ENCODE peak calls at places on chromosomes 11 and 22, in nine cellular contexts. One of them, this sample, is unnamed.

GRCh38 chr11:64677441-64678023 is 45.5 kb downstream of the NRXN2 start:
- DNase-seq in HT-29: no peak
- DNase-seq in activated CD4-positive, alpha-beta T cell treated with anti-CD3 and anti-CD28 coated beads, Interleukin-2, amount 50 U/mL, for 4 hours: no peak
- DNase-seq in GM23248: no peak
- DNase-seq in pulmonary artery endothelial cell: no peak
- DNase-seq in amniotic stem cell: no peak
- DNase-seq in activated CD8-positive, alpha-beta memory T cell treated with anti-CD3 and anti-CD28 coated beads, Interleukin-2, amount 50 U/mL, for 48 hours: no peak
- DNase-seq in NCI-H187: no peak
- DNase-seq in nephron progenitor cell: no peak
- DNase-seq in this sample: no peak

GRCh38 chr11:93543292-93543977 is at the start of gene SMCO4:
- DNase-seq in HT-29: peak
- DNase-seq in nephron progenitor cell: peak
- DNase-seq in pulmonary artery endothelial cell: peak
- DNase-seq in GM23248: peak
- DNase-seq in NCI-H187: peak
- DNase-seq in activated CD4-positive, alpha-beta T cell treated with anti-CD3 and anti-CD28 coated beads, Interleukin-2, amount 50 U/mL, for 4 hours: peak
- DNase-seq in activated CD8-positive, alpha-beta memory T cell treated with anti-CD3 and anti-CD28 coated beads, Interleukin-2, amount 50 U/mL, for 48 hours: peak
- DNase-seq in amniotic stem cell: peak
- DNase-seq in this sample: peak

GRCh38 chr11:118628432-118628831 is 21.0 kb downstream of the PHLDB1 start:
- DNase-seq in pulmonary artery endothelial cell: no peak
- DNase-seq in NCI-H187: no peak
- DNase-seq in HT-29: no peak
- DNase-seq in activated CD4-positive, alpha-beta T cell treated with anti-CD3 and anti-CD28 coated beads, Interleukin-2, amount 50 U/mL, for 4 hours: no peak
- DNase-seq in amniotic stem cell: no peak
- DNase-seq in activated CD8-positive, alpha-beta memory T cell treated with anti-CD3 and anti-CD28 coated beads, Interleukin-2, amount 50 U/mL, for 48 hours: no peak
- DNase-seq in nephron progenitor cell: no peak
- DNase-seq in GM23248: no peak
- DNase-seq in this sample: no peak

GRCh38 chr11:99632969-99633368 is 612.2 kb downstream of the CNTN5 start:
- DNase-seq in HT-29: no peak
- DNase-seq in NCI-H187: no peak
- DNase-seq in activated CD4-positive, alpha-beta T cell treated with anti-CD3 and anti-CD28 coated beads, Interleukin-2, amount 50 U/mL, for 4 hours: no peak
- DNase-seq in GM23248: no peak
- DNase-seq in pulmonary artery endothelial cell: no peak
- DNase-seq in activated CD8-positive, alpha-beta memory T cell treated with anti-CD3 and anti-CD28 coated beads, Interleukin-2, amount 50 U/mL, for 48 hours: no peak
- DNase-seq in nephron progenitor cell: no peak
- DNase-seq in amniotic stem cell: no peak
- DNase-seq in this sample: no peak

GRCh38 chr22:11066458-11067285 is 4461.3 kb upstream of the OR11H1 start:
- DNase-seq in pulmonary artery endothelial cell: no peak
- DNase-seq in nephron progenitor cell: no peak
- DNase-seq in NCI-H187: no peak
- DNase-seq in GM23248: no peak
- DNase-seq in activated CD8-positive, alpha-beta memory T cell treated with anti-CD3 and anti-CD28 coated beads, Interleukin-2, amount 50 U/mL, for 48 hours: no peak
- DNase-seq in amniotic stem cell: no peak
- DNase-seq in activated CD4-positive, alpha-beta T cell treated with anti-CD3 and anti-CD28 coated beads, Interleukin-2, amount 50 U/mL, for 4 hours: no peak
- DNase-seq in HT-29: no peak
- DNase-seq in this sample: peak

GRCh38 chr11:117523680-117524079 is 196.0 kb downstream of the CEP164 start:
- DNase-seq in activated CD8-positive, alpha-beta memory T cell treated with anti-CD3 and anti-CD28 coated beads, Interleukin-2, amount 50 U/mL, for 48 hours: no peak
- DNase-seq in GM23248: peak
- DNase-seq in activated CD4-positive, alpha-beta T cell treated with anti-CD3 and anti-CD28 coated beads, Interleukin-2, amount 50 U/mL, for 4 hours: no peak
- DNase-seq in NCI-H187: no peak
- DNase-seq in pulmonary artery endothelial cell: no peak
- DNase-seq in nephron progenitor cell: no peak
- DNase-seq in HT-29: no peak
- DNase-seq in amniotic stem cell: no peak
- DNase-seq in this sample: no peak

GRCh38 chr11:24267015-24267414 is 229.8 kb upstream of the LUZP2 start:
- DNase-seq in activated CD4-positive, alpha-beta T cell treated with anti-CD3 and anti-CD28 coated beads, Interleukin-2, amount 50 U/mL, for 4 hours: no peak
- DNase-seq in pulmonary artery endothelial cell: no peak
- DNase-seq in nephron progenitor cell: no peak
- DNase-seq in GM23248: no peak
- DNase-seq in HT-29: no peak
- DNase-seq in NCI-H187: no peak
- DNase-seq in activated CD8-positive, alpha-beta memory T cell treated with anti-CD3 and anti-CD28 coated beads, Interleukin-2, amount 50 U/mL, for 48 hours: no peak
- DNase-seq in amniotic stem cell: no peak
- DNase-seq in this sample: peak

GRCh38 chr11:89405629-89406028 is 85.5 kb downstream of the NOX4 start:
- DNase-seq in NCI-H187: no peak
- DNase-seq in activated CD8-positive, alpha-beta memory T cell treated with anti-CD3 and anti-CD28 coated beads, Interleukin-2, amount 50 U/mL, for 48 hours: no peak
- DNase-seq in HT-29: peak
- DNase-seq in nephron progenitor cell: no peak
- DNase-seq in activated CD4-positive, alpha-beta T cell treated with anti-CD3 and anti-CD28 coated beads, Interleukin-2, amount 50 U/mL, for 4 hours: no peak
- DNase-seq in amniotic stem cell: no peak
- DNase-seq in pulmonary artery endothelial cell: no peak
- DNase-seq in GM23248: peak
- DNase-seq in this sample: no peak

This sample was measured in BE2C.